ENCODE peak calls at places on chromosomes 2 and 18, in five cellular contexts. W is prostate gland, U is thoracic aorta, P is epithelial cell of esophagus, M is A549. Z is an unnamed sample.

GRCh38 chr2:240201861-240202260 is 61.4 kb upstream of the OTOS start:
- DNase-seq in M (no peak), W (no peak), P (no peak), U (no peak), Z (no peak)

GRCh38 chr2:158239271-158239670 is 137.6 kb downstream of the UPP2 start:
- DNase-seq in P (peak; percentile 30), U (no peak), W (no peak), M (no peak), Z (no peak)

GRCh38 chr2:24024018-24024417 is 14.1 kb downstream of the MFSD2B start:
- DNase-seq in P (no peak), U (no peak), W (no peak), M (peak; percentile 69), Z (no peak)

GRCh38 chr2:898319-898718 is 52.3 kb upstream of the SNTG2 start:
- DNase-seq in P (no peak), W (no peak), U (no peak), M (peak; percentile 15), Z (no peak)

GRCh38 chr2:191234456-191234855 is 10.7 kb upstream of the MYO1B start:
- DNase-seq in P (no peak), M (no peak), U (no peak), W (no peak), Z (no peak)

GRCh38 chr2:112301171-112301584 is 25.8 kb downstream of the ZC3H6 start:
- DNase-seq in W (no peak), P (no peak), M (no peak), U (no peak), Z (peak; percentile 34)

GRCh38 chr18:27276479-27276878 is 91.4 kb upstream of the CHST9 start:
- DNase-seq in U (no peak), M (no peak), P (no peak), W (no peak), Z (no peak)

GRCh38 chr2:160207804-160208661 is 8.0 kb upstream of the ITGB6 start:
- DNase-seq in P (peak; percentile 83), M (peak; percentile 96), U (peak; percentile 79), W (peak; percentile 47), Z (peak; percentile 66)

GRCh38 chr2:11743846-11744553 is 2.4 kb upstream of the LPIN1 start:
- DNase-seq in U (peak; percentile 93), P (peak; percentile 100), W (peak; percentile 94), M (peak; percentile 99), Z (peak; percentile 98)

GRCh38 chr2:11743531-11743815 is 3.0 kb upstream of the LPIN1 start:
- DNase-seq in W (no peak), M (no peak), P (no peak), U (no peak), Z (no peak)

GRCh38 chr2:11746376-11746806 is at the start of gene LPIN1:
- DNase-seq in P (peak; percentile 92), W (peak; percentile 86), U (peak; percentile 56), M (peak; percentile 88), Z (peak; percentile 49)

GRCh38 chr2:11745613-11746375 is 638 bp upstream of the LPIN1 start:
- DNase-seq in M (no peak), P (no peak), U (no peak), W (no peak), Z (no peak)

DNA sequence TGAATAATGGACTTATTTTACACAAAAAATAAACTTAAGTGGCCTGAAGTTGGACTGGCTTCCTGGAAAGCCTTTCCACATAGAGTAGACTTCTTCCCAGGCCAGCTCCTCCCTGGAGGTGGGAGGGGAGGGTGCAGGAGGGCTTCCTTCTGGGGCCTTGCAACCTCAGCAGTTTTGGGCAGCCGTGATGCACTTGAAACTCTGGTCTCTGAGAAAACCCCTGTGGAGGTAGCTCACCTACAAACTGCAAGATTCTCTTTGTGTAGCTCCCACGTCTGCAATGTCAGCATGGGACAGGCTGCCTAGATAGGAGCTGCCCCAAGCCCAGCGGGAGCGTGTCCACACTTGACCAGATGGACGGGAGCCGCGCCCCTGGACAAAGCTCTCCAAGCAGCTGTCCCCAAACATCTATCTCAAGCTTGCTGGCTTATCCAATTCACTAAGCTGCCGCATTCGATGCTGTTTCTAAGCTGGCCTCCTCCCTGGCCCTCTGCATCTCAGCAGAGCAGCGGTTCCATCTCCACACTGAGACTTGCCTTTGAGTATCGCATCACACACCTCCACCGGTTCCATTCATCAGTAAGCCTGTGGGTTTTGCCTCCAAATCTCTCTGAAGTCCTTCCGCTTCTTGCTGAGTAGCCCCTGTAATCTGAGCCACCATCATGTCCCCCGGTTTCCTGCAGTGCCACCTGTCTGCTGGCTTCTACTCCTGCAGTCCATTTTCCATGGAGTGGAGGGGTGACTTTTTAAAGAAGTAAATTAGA is 1.6 kb upstream of the LPIN1 start:
- DNase-seq in M (peak; percentile 67), P (no peak), U (no peak), W (no peak), Z (peak; percentile 16)
- TF ChIP-seq CTCF in M (peak; percentile 23), P (peak; percentile 33), U (no peak), W (peak; percentile 24), Z (peak; percentile 64)

DNA sequence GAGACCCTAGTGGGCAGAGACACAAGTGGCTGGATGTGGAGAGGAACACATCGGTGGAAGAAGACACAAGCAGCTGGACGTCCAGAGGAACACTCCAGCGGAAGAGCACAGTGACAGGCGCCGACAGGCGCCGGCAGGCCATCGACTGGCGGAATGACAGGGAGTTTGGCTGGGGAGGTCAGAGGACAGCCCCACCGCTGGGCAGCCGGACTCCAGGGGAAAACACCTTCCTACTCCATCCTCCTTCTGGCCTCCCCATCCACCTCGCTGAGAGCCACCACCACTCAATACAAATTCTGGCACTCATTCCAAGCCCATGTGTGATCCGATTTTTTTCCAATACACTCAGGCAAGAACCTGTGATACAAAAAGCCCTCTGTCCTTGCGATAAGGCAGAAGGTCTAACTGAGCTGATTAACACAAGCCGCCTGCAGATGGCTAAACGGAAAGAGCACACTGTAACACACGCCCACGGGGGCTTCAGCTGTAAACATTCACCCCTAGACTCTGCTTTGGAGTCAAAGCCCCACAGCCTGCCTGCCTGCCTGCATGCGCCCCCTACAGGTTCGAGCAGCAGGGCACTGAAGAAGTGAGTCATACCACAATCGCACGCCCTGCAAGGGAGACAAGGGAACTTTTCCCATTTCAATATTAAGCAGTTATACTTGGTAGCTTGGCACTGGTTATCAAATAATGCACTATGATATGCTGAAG is 50.2 kb upstream of the LRP1B start:
- DNase-seq in W (no peak), M (peak; percentile 47), P (peak; percentile 55), U (no peak), Z (no peak)
- TF ChIP-seq CTCF in W (no peak), M (peak; percentile 30), P (peak; percentile 66), U (no peak), Z (peak; percentile 42)

DNA sequence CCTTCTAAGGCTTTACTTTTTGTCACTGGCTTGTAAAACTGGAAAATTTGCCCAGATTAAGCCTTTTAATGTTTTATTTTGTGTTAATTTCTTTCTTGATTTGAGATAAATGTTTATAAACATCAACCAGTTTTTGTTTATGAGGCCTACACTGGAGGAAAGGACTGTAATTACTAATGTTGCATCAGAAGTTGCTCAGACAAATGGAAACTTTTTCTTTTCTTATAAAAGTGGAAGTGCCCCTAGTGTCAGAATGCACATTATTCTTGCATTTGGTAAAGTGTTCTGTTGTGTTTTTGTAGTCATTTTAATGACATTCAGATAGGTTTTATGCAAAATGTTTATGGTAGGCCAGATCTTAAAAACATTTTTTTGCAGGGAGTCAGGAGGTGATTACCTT is 25.3 kb downstream of the LCLAT1 start:
- DNase-seq in M (no peak), W (no peak), P (no peak), U (no peak), Z (no peak)
- TF ChIP-seq CTCF in M (no peak), W (no peak), P (no peak), U (no peak), Z (no peak)

GRCh38 chr2:176001903-176002683 is at the start of gene LNPK:
- DNase-seq in M (peak; percentile 86), W (peak; percentile 92), U (peak; percentile 73), P (peak; percentile 92), Z (peak; percentile 36)
- TF ChIP-seq CTCF in M (no peak), W (peak; percentile 14), U (no peak), P (no peak), Z (no peak)

GRCh38 chr2:169259402-169259801 is 102.9 kb downstream of the LRP2 start:
- DNase-seq in P (no peak), U (no peak), W (no peak), M (no peak), Z (no peak)
- TF ChIP-seq CTCF in P (no peak), U (no peak), W (no peak), M (no peak), Z (no peak)

GRCh38 chr18:65753520-65753919 is 2.7 kb downstream of the CDH7 start:
- DNase-seq in M (peak; percentile 69), W (peak; percentile 8), U (no peak), P (peak; percentile 50), Z (peak; percentile 18)
- TF ChIP-seq CTCF in M (no peak), W (peak; percentile 23), U (no peak), P (peak; percentile 64), Z (peak; percentile 60)

GRCh38 chr2:119216994-119217393 is 6.6 kb upstream of the STEAP3 start:
- DNase-seq in P (peak; percentile 17), W (no peak), U (no peak), M (no peak), Z (no peak)

GRCh38 chr2:119220720-119221301 is 2.8 kb upstream of the STEAP3 start:
- DNase-seq in W (no peak), M (no peak), P (no peak), U (no peak), Z (no peak)

GRCh38 chr2:119219873-119220272 is 3.8 kb upstream of the STEAP3 start:
- DNase-seq in U (no peak), W (no peak), M (no peak), P (no peak), Z (no peak)

GRCh38 chr2:119221609-119222008 is 2.0 kb upstream of the STEAP3 start:
- DNase-seq in M (no peak), W (no peak), U (no peak), P (no peak), Z (no peak)

GRCh38 chr2:119218478-119219064 is 5.1 kb upstream of the STEAP3 start:
- DNase-seq in P (peak; percentile 73), U (no peak), W (peak; percentile 55), M (peak; percentile 26), Z (peak; percentile 58)
- TF ChIP-seq CTCF in P (peak; percentile 64), U (no peak), W (peak; percentile 38), M (peak; percentile 12), Z (peak; percentile 60)

Z was measured in astrocyte of the cerebellum.